ENCODE peak calls at places on chromosomes 2 and 18, in five cellular contexts. T, F, A, L and V are unnamed samples.

GRCh38 chr2:191501390-191502168 is 176.4 kb upstream of the NABP1 start:
- DNase-seq in A (peak), L (no peak), T (peak), F (peak), V (peak)

GRCh38 chr2:71606244-71606643 is 152.9 kb downstream of the DYSF start:
- DNase-seq in T (no peak), F (no peak), A (no peak), L (no peak), V (no peak)

GRCh38 chr2:69114534-69114933 is 101.6 kb downstream of the ANTXR1 start:
- DNase-seq in F (no peak), A (no peak), T (no peak), L (no peak), V (no peak)

GRCh38 chr2:233482616-233483015 is 84.0 kb downstream of the USP40 start:
- DNase-seq in L (no peak), A (no peak), F (no peak), T (no peak), V (no peak)

GRCh38 chr18:34801769-34802168 is 91.7 kb downstream of the DTNA start:
- DNase-seq in A (peak), L (no peak), T (peak), F (peak), V (peak)

GRCh38 chr18:50410008-50410407 is 35.2 kb downstream of the SKA1 start:
- DNase-seq in F (no peak), T (no peak), L (no peak), A (no peak), V (no peak)

GRCh38 chr18:51330148-51330547 is 132.7 kb upstream of the MEX3C start:
- DNase-seq in A (no peak), T (no peak), F (peak), L (no peak), V (no peak)

GRCh38 chr18:34598136-34598635 is 111.9 kb upstream of the DTNA start:
- DNase-seq in L (no peak), A (no peak), T (no peak), F (no peak), V (peak)

GRCh38 chr2:10908195-10908594 is 3.5 kb upstream of the KCNF1 start:
- DNase-seq in T (no peak), L (no peak), F (no peak), A (no peak), V (no peak)

GRCh38 chr2:176814740-176815367 is 397.7 kb upstream of the HNRNPA3 start:
- DNase-seq in A (peak), F (peak), L (no peak), T (no peak), V (peak)

GRCh38 chr18:31402026-31402373 is 25.4 kb downstream of the DSG4 start:
- DNase-seq in L (no peak), F (no peak), A (no peak), T (no peak), V (no peak)

GRCh38 chr2:222566229-222566628 is 89.7 kb downstream of the FARSB start:
- DNase-seq in F (no peak), T (no peak), A (no peak), L (no peak), V (no peak)

GRCh38 chr2:165572155-165572554 is 102.7 kb downstream of the CSRNP3 start:
- DNase-seq in F (no peak), A (no peak), L (no peak), T (no peak), V (no peak)

GRCh38 chr2:8039732-8040131 is 642.1 kb upstream of the ID2 start:
- DNase-seq in L (no peak), F (no peak), T (no peak), A (no peak), V (no peak)

GRCh38 chr2:124970065-124970464 is 945.0 kb downstream of the CNTNAP5 start:
- DNase-seq in T (no peak), F (no peak), L (no peak), A (no peak), V (no peak)

GRCh38 chr2:216366777-216367465 is 5.4 kb downstream of the MARCHF4 start:
- DNase-seq in F (peak), L (no peak), T (no peak), A (peak), V (no peak)

GRCh38 chr2:204491528-204491927 is 53.7 kb upstream of the PARD3B start:
- DNase-seq in T (peak), A (peak), L (no peak), F (peak), V (no peak)

GRCh38 chr2:168397629-168398028 is 58.4 kb upstream of the CERS6 start:
- DNase-seq in A (peak), F (no peak), L (no peak), T (no peak), V (peak)

GRCh38 chr2:120526047-120526562 is 180.2 kb downstream of the INHBB start:
- DNase-seq in A (no peak), F (no peak), T (no peak), L (no peak), V (no peak)

GRCh38 chr2:112187046-112187715 is 49.0 kb downstream of the FBLN7 start:
- DNase-seq in L (no peak), T (no peak), A (no peak), F (no peak), V (no peak)

GRCh38 chr18:50193796-50194622 is 938 bp downstream of the MYO5B start:
- DNase-seq in L (no peak), T (no peak), A (no peak), F (no peak), V (no peak)

GRCh38 chr18:8341481-8342230 is 267.6 kb upstream of the RAB12 start:
- DNase-seq in T (no peak), F (peak), L (no peak), A (peak), V (peak)

GRCh38 chr2:215577356-215577755 is 141.5 kb upstream of the FN1 start:
- DNase-seq in F (peak), A (peak), L (no peak), T (no peak), V (no peak)

GRCh38 chr2:23636412-23636811 is 251.4 kb downstream of the KLHL29 start:
- DNase-seq in A (peak), T (no peak), F (no peak), L (no peak), V (peak)

GRCh38 chr18:44837491-44838185 is 156.9 kb downstream of the SETBP1 start:
- DNase-seq in L (no peak), T (no peak), A (no peak), F (no peak), V (no peak)

GRCh38 chr2:108907822-108908716 is 81.0 kb downstream of the EDAR start:
- DNase-seq in L (no peak), T (no peak), A (no peak), F (no peak), V (no peak)

GRCh38 chr2:100814043-100814442 is 5.9 kb upstream of the NPAS2 start:
- DNase-seq in L (no peak), F (no peak), T (no peak), A (no peak), V (no peak)

GRCh38 chr18:55587341-55588000 is 521 bp downstream of the TCF4 start:
- DNase-seq in F (peak), T (peak), A (peak), L (no peak), V (peak)

GRCh38 chr2:78646533-78646932 is 379.0 kb upstream of the REG3G start:
- DNase-seq in A (no peak), F (no peak), T (no peak), L (no peak), V (no peak)

DNA sequence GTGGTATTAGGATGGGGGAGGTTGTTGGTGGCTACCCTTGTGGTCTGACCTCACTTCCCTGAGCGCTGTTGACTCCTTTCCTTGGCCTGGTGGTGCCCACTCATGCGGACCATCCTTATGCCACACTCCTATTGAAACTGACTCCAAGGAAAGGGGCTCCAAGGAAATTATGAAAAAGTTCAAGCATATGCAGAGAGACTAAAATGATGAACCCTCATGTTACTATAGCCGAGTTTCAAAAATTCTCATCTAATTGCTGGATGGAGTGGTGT is 96.2 kb upstream of the STPG4 start:
- DNase-seq in F (no peak), A (no peak), T (no peak), L (no peak), V (no peak)
- H3K4me3 ChIP-seq in F (no peak), A (no peak), T (no peak), L (no peak), V (no peak)

GRCh38 chr2:48365476-48365875 is 164.5 kb upstream of the STON1 start:
- DNase-seq in L (no peak), A (no peak), T (no peak), F (no peak), V (no peak)
- TF ChIP-seq CTCF in L (no peak), A (no peak), T (no peak), F (no peak), V (no peak)

GRCh38 chr18:52451851-52452250 is 111.9 kb downstream of the DCC start:
- DNase-seq in T (no peak), L (no peak), A (no peak), F (no peak), V (no peak)
- H3K4me3 ChIP-seq in T (no peak), L (no peak), A (no peak), F (no peak), V (no peak)

GRCh38 chr2:143575340-143575739 is 446.1 kb downstream of the ARHGAP15 start:
- DNase-seq in T (no peak), L (no peak), A (peak), F (no peak), V (peak)
- TF ChIP-seq CTCF in T (peak), L (no peak), A (peak), F (peak), V (peak)